ENCODE peak calls at places on chromosomes 7 and 10, in six cellular contexts. Y is colonic mucosa, X is aorta, O is RWPE1, B is sigmoid colon, R is A673. H is an unnamed sample.

GRCh38 chr7:32518534-32519140 is 23.3 kb downstream of the AVL9 start:
- DNase-seq in R (peak; percentile 52), X (no peak), B (no peak), Y (no peak), O (no peak), H (no peak)

GRCh38 chr10:23694921-23695824 is 256.3 kb downstream of the OTUD1 start:
- DNase-seq in Y (no peak), X (no peak), B (no peak), R (peak; percentile 65), O (no peak), H (no peak)

GRCh38 chr10:6204063-6204340 is 1.3 kb downstream of the PFKFB3 start:
- DNase-seq in Y (peak; percentile 59), X (peak; percentile 76), R (no peak), O (peak; percentile 68), B (no peak), H (no peak)

GRCh38 chr10:124653811-124654651 is 90.1 kb downstream of the FAM53B start:
- DNase-seq in R (no peak), B (no peak), X (no peak), O (peak; percentile 58), Y (no peak), H (no peak)

GRCh38 chr10:91154842-91155241 is 65.6 kb upstream of the PCGF5 start:
- DNase-seq in O (no peak), Y (no peak), X (no peak), R (no peak), B (no peak), H (no peak)

GRCh38 chr7:13988765-13989137 is 715 bp downstream of the ETV1 start:
- DNase-seq in O (no peak), X (no peak), R (peak; percentile 73), Y (peak; percentile 19), B (no peak), H (no peak)

GRCh38 chr10:99630439-99630838 is 10.2 kb upstream of the SLC25A28 start:
- DNase-seq in B (no peak), O (peak; percentile 45), X (no peak), Y (peak; percentile 29), R (peak; percentile 27), H (peak; percentile 20)

GRCh38 chr7:38628630-38629385 is 2.4 kb downstream of the AMPH start:
- DNase-seq in O (no peak), R (no peak), B (no peak), Y (no peak), X (no peak), H (peak; percentile 50)

GRCh38 chr10:51510231-51510630 is 189.2 kb downstream of the CSTF2T start:
- DNase-seq in O (no peak), X (no peak), B (no peak), Y (no peak), R (no peak), H (no peak)

GRCh38 chr10:50260791-50261281 is 9.5 kb upstream of the ASAH2 start:
- DNase-seq in R (no peak), B (no peak), O (no peak), X (no peak), Y (no peak), H (no peak)

GRCh38 chr7:86158111-86158510 is 485.6 kb upstream of the GRM3 start:
- DNase-seq in O (no peak), Y (no peak), X (no peak), B (no peak), R (no peak), H (no peak)

GRCh38 chr10:14605231-14605925 is 169.3 kb downstream of the FAM107B start:
- DNase-seq in R (no peak), X (no peak), B (no peak), Y (no peak), O (peak; percentile 41), H (no peak)
- H3K27ac ChIP-seq in R (no peak overlapping the region), X (no peak overlapping the region), B (no peak overlapping the region), Y (no peak overlapping the region), O (no peak overlapping the region), H (peak overlapping the region; percentile 55)

DNA sequence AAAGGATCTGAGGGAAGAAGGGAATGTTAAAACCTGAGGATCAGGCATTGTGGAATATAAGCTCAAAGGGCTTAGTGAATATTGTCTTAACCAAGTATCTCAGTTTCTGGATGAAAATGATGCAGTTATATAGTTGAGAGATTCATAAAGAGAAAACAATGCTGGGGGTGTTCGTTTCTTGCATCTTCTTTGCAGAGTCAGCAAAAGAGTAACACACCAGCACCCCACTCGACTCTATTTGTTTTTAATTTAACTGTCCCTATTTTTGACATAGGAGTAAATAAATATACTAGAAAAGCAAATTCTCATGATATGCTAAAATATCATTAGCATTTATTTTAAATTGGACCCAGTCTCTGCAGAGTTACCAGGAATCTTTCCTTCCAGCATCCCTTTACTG is 7.6 kb upstream of the OIT3 start:
- DNase-seq in X (no peak), Y (no peak), R (no peak), O (no peak), B (no peak), H (no peak)
- H3K27ac ChIP-seq in X (no peak overlapping the region), Y (no peak overlapping the region), R (no peak overlapping the region), O (no peak overlapping the region), B (no peak overlapping the region), H (no peak overlapping the region)

DNA sequence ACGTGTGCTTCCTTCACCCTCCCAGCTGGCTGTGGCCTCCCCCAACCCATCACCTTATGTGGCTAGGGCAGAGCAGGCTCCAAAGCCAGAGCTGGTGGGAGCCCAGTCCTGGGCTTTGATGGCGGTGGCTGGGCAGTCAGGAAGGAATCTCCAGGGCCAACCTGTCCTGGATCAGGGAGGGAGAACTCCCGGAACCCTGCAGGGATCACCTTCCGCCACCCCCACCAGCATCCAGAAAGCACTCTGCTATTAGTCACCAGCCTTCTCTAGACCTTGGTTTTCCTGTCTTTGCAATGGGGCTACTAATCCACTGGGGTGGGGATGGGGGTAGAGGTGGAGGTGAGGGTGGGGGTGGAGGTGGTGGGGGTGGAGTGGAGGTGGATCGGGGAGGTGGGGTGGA is 139.0 kb downstream of the ZMIZ1 start:
- DNase-seq in R (no peak), X (no peak), B (no peak), O (no peak), Y (no peak), H (no peak)
- H3K27ac ChIP-seq in R (no peak overlapping the region), X (no peak overlapping the region), B (peak overlapping the region; percentile 26), O (peak overlapping the region; percentile 51), Y (no peak overlapping the region), H (peak overlapping the region; percentile 31)

DNA sequence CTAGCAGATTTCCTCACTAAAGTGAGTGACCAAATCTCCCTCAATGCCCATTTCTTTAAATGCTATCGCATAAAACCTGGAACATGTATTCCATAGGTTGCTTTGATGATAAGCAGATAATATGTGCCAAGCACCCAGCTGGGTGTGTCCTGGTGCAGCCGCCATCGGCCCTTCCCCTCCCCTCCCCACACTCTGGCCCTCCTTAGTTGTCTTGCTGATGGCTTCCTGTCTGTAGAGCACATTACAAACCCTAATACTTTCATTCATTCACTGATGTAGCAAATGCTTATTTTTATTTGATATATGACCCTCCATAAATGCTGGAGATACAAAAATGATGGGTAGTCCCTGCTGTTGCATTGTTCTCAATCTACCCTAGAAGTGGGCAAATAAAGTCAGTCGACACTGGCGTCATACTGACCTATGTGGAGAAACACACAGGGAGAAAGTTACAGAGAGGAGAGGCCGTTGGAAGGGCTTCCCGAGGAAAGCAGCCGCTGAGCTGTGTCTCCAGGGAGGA is 26.2 kb downstream of the ST8SIA6 start:
- DNase-seq in B (no peak), X (no peak), Y (no peak), R (no peak), O (no peak), H (no peak)
- H3K27ac ChIP-seq in B (no peak overlapping the region), X (no peak overlapping the region), Y (no peak overlapping the region), R (no peak overlapping the region), O (no peak overlapping the region), H (no peak overlapping the region)

DNA sequence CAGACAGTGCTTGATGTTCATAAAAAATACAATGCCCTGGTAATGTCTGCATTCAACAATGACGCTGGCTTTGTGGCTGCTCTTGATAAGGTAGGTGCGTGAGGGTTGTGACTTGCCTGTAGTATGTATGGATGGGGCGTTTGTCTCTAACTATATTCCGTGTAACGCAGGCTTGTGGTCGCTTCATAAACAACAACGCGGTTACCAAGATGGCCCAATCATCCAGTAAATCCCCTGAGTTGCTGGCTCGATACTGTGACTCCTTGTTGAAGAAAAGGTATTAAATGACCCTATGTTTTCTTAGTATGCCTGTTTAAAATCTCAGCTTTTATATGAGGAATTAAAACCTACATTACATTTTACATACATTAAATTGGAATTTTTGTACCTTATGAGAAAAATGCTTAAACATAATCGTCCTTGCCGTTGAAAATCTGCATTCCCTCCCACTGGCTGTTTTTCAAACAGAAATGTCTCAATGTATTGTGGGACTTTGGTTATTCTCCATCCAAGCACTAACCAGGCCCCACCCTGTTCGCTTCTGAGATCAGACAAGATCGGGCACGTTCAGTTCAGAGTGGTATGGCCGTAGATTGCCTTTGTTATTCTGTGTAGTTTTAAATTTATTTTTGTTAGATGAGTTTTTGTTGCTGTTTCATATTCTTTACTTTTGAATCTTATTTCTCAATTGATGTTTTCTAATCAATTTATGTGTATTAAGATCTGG is 85.3 kb downstream of the CUL1 start:
- DNase-seq in B (no peak), R (no peak), O (peak; percentile 59), X (no peak), Y (no peak), H (no peak)
- H3K27ac ChIP-seq in B (no peak overlapping the region), R (no peak overlapping the region), O (peak overlapping the region; percentile 87), X (no peak overlapping the region), Y (no peak overlapping the region), H (no peak overlapping the region)

GRCh38 chr7:140593583-140593982 is 47.0 kb downstream of the DENND2A start:
- DNase-seq in O (no peak), X (no peak), B (no peak), Y (no peak), R (no peak), H (no peak)
- H3K27ac ChIP-seq in O (no peak overlapping the region), X (no peak overlapping the region), B (no peak overlapping the region), Y (no peak overlapping the region), R (no peak overlapping the region), H (no peak overlapping the region)

DNA sequence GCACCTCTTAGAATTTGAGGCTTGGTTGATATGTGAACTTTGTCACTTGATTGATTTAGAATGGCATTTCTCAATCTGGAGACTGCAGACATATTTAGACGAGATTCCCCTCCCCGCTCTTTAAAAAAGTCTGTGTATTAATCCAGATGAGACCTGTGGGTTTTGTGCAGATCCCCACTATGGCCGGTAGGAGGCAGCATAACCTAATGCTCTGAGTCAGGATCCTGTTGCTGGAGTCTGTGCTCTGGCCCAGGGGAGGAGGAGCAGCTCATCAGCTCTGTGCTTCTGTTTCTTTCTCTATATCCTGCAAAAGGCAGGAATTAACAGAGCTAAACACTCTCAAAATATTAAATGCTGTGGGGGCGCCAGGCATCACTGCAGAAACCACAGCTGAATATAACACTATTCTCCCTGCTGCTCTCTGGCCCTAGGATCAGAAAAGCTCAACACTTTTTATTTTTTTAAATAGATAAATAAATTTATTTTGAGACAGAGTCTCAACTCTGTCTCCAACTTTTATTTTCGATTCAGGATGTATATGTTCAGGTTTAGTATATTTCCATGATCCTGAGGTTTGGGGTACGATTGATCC is 23.9 kb upstream of the SEPHS1 start:
- DNase-seq in B (peak; percentile 83), O (peak; percentile 91), Y (peak; percentile 79), R (peak; percentile 92), X (peak; percentile 72), H (peak; percentile 56)
- H3K27ac ChIP-seq in B (no peak overlapping the region), O (no peak overlapping the region), Y (no peak overlapping the region), R (no peak overlapping the region), X (no peak overlapping the region), H (no peak overlapping the region)